ENCODE peak calls at places on chromosome X, in six cellular contexts. L is neuronal stem cell, J is mesendoderm, N is H1, R is H9, F is IMR-90. W is an unnamed sample. For H3K4me1, the result is how much of the 10 kb centered on the place peaks cover.

GRCh38 chrX:105483011-105483410 is 262.5 kb upstream of the TEX13A start:
- DNase-seq in L (no peak), J (no peak), N (no peak), R (no peak), F (peak), W (peak)

GRCh38 chrX:119236599-119237525 is 777 bp downstream of the PGRMC1 start:
- DNase-seq in L (no peak), J (peak), N (no peak), R (no peak), F (peak), W (peak)

GRCh38 chrX:100654256-100654655 is 10.3 kb downstream of the SRPX2 start:
- DNase-seq in L (no peak), J (peak), N (no peak), R (peak), F (peak), W (peak)

GRCh38 chrX:13092455-13092941 is 48.1 kb upstream of the FAM9C start:
- DNase-seq in L (no peak), J (no peak), N (no peak), R (no peak), F (no peak), W (no peak)

GRCh38 chrX:129842510-129843208 is 1.0 kb downstream of the ZDHHC9 start:
- DNase-seq in L (no peak), J (peak), N (no peak), R (no peak), F (peak), W (peak)

GRCh38 chrX:148500428-148501120 is at the start of gene AFF2:
- DNase-seq in L (peak), J (peak), N (no peak), R (peak), F (no peak), W (peak)

GRCh38 chrX:115504167-115504566 is 56.8 kb upstream of the PLS3 start:
- DNase-seq in L (no peak), J (peak), N (no peak), R (no peak), F (no peak), W (no peak)

GRCh38 chrX:80765226-80765625 is 44.5 kb downstream of the BRWD3 start:
- DNase-seq in L (no peak), J (peak), N (no peak), R (no peak), F (peak), W (peak)

GRCh38 chrX:2629316-2630168 is 61.6 kb upstream of the CD99 start:
- DNase-seq in L (no peak), J (no peak), N (no peak), R (no peak), F (no peak), W (no peak)

GRCh38 chrX:71533850-71534515 is 1.1 kb downstream of the OGT start:
- DNase-seq in L (peak), J (peak), N (no peak), R (peak), F (peak), W (peak)

GRCh38 chrX:110346681-110347080 is 12.0 kb upstream of the RTL9 start:
- DNase-seq in L (no peak), J (peak), N (no peak), R (peak), F (no peak), W (no peak)
- H2BK5ac ChIP-seq in L (no peak), J (no peak), N (no peak), R (no peak), F (no peak), W (no peak)

DNA sequence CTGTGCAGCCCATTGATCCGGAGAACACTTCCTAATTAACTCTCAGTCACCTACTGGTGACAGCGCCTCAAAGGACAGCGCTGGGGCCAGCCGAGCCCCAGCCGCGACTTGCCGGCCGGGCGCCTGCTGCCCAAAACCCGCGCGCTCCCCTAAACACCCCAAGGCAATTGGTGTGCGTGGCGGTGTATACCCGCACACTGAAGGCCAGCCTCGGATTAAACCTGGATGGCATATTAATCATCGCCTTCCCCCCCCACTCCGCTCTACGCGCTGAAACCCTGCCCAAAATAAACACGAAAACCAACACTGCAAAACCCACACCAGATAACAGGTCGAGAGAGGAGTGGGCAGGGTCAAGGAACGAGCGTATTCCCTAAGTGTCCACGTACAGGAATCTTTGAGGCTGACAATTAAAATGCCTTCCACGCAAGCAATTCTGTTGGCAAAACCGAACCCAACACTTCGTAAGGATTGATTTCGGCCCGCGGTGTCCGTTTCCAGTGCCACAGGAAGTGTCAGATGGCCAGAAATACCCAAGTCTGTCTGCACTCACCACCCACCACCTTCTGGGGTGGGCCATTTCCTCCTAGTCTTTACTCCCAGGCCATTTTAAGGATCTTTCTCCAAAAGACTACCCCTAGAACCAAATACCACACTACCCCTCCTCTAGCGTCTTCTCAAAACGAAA is 2.7 kb downstream of the BCOR start:
- DNase-seq in L (no peak), J (peak), N (no peak), R (peak), F (no peak), W (peak)
- H3K4me1 ChIP-seq in L (under half), J (under half), N (under half), R (under half), F (under half), W (under half)

DNA sequence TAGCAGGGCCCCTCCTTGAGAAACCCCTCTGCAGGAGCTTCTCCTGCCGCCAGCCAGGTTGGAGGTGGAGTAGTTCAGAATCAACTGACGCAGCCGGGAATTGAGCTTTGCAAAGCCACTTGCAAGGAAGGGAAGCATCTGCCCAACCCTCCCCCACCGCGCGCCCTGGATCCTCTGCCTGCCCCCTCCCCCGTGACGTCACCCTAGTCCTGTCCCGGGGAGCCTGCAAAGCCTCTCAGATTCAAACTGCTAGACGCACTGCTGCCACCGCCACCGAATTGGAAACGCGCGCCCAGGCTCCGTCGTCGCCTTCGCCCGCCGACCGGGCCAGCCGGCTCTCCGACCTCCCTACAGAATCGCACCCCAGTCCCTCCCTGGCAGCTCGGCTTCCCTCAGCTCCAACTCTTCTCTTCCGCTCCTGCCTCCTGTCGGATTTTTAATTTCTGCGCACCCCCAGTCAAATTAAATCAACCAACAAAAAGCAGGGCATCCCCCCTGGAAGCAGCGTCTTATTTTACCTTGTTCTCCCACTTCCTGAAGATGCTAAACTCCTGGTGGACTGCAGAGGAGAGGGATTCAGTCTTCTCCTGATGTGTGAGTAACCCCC is 3.8 kb downstream of the SLITRK2 start:
- DNase-seq in L (no peak), J (peak), N (no peak), R (peak), F (no peak), W (no peak)
- H3K18ac ChIP-seq in L (no peak), J (peak), N (no peak), R (no peak), F (no peak), W (no peak)

DNA sequence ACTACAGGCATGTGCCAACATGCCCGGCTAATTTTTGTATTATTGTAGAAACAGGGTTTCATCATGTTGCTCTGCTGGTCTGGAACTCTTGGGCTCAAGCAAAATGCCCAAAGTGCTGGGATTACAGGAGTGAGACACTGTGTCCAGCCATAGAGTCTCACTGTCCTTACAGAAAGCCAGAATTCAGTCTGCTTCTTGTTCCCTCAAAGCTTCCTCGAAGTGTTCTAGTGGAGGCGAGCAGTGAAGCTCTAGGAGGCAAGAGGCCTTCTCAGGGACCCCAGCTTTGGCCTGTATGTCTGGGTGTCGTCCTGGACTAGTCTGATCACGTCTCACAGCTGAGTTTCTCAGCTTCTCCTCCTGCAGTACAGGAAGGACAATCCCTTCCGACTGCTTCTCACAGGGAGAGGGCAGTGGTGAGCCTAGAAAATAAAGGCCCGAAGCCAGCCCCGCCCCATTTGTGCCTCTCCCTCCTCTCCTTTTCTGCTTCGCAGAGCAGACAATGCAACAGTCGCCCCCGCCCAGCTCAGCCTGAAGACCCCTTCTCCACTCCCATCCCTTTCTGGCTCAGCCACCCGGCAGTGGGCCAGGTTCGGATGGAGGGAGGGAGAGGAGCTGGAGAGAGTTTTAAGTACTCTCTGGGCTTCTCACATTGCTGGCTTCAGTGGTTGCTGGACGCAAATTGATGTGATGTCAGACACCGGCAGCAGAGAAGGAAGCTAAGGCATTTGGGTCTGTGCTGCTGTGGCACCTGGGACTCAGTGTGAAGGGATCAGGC is 11.1 kb upstream of the FAM3A start:
- DNase-seq in L (peak), J (peak), N (no peak), R (peak), F (peak), W (peak)
- H2BK5ac ChIP-seq in L (no peak), J (no peak), N (no peak), R (no peak), F (peak), W (no peak)

W was measured in mesenchymal stem cell.